ENCODE peak calls at places on chromosomes 11 and 22, in five cellular contexts. A is activated CD4-positive, alpha-beta T cell treated with anti-CD3 and anti-CD28 coated beads for 4 hours; D is activated naive CD8-positive, alpha-beta T cell treated with anti-CD3 and anti-CD28 coated beads for 36 hours; X is EL; V is NCI-H1105. B is an unnamed sample.

GRCh38 chr22:42621505-42622002 is 6.9 kb upstream of the POLDIP3 start:
- DNase-seq in X (peak), A (peak), V (peak), D (peak), B (peak)

GRCh38 chr11:76667856-76668255 is 2.7 kb downstream of the LRRC32 start:
- DNase-seq in X (no peak), D (no peak), A (no peak), V (no peak), B (no peak)

GRCh38 chr11:76796511-76797203 is 13.5 kb downstream of the TSKU start:
- DNase-seq in V (no peak), X (no peak), A (no peak), D (no peak), B (no peak)

GRCh38 chr22:42734406-42734805 is 13.7 kb upstream of the A4GALT start:
- DNase-seq in D (no peak), A (no peak), X (no peak), V (no peak), B (no peak)

GRCh38 chr11:80948781-80949180 is 1508.0 kb upstream of the TENM4 start:
- DNase-seq in X (no peak), A (no peak), D (no peak), V (no peak), B (no peak)

GRCh38 chr11:128917144-128917684 is 25.5 kb downstream of the TP53AIP1 start:
- DNase-seq in V (no peak), X (no peak), D (no peak), A (no peak), B (no peak)

GRCh38 chr11:74696932-74697687 is 34.1 kb downstream of the CHRDL2 start:
- DNase-seq in X (peak), D (no peak), V (no peak), A (no peak), B (peak)

GRCh38 chr22:17412232-17412631 is 43.0 kb downstream of the CECR2 start:
- DNase-seq in D (no peak), V (no peak), X (no peak), A (no peak), B (no peak)

GRCh38 chr11:65695459-65696241 is 16.4 kb upstream of the KAT5 start:
- DNase-seq in D (no peak), V (peak), X (no peak), A (no peak), B (no peak)

GRCh38 chr22:31287818-31288495 is 4.3 kb downstream of the PIK3IP1 start:
- DNase-seq in A (no peak), D (no peak), V (no peak), X (no peak), B (no peak)

GRCh38 chr11:95576149-95576851 is 213.3 kb downstream of the FAM76B start:
- DNase-seq in D (no peak), X (no peak), A (no peak), V (no peak), B (no peak)

GRCh38 chr22:41538583-41538982 is 5.7 kb downstream of the POLR3H start:
- DNase-seq in V (no peak), X (no peak), A (no peak), D (no peak), B (no peak)

GRCh38 chr11:119258180-119258579 is 52.0 kb downstream of the CBL start:
- DNase-seq in V (no peak), D (no peak), X (no peak), A (no peak), B (no peak)

GRCh38 chr11:40434941-40435340 is 1024.5 kb downstream of the LRRC4C start:
- DNase-seq in V (no peak), X (no peak), A (no peak), D (no peak), B (no peak)

GRCh38 chr11:96324912-96325311 is 18.1 kb downstream of the MAML2 start:
- DNase-seq in V (no peak), A (no peak), X (peak), D (no peak), B (no peak)

GRCh38 chr11:113932788-113933187 is 28.2 kb downstream of the HTR3B start:
- DNase-seq in X (no peak), D (no peak), A (no peak), V (no peak), B (no peak)

GRCh38 chr11:46506486-46506808 is 87.4 kb downstream of the AMBRA1 start:
- DNase-seq in X (no peak), D (no peak), V (no peak), A (no peak), B (no peak)

GRCh38 chr11:73376168-73376802 is at the start of gene RELT:
- DNase-seq in X (peak), D (peak), V (peak), A (peak), B (peak)

GRCh38 chr11:129895126-129896041 is at the start of gene NFRKB:
- DNase-seq in A (peak), X (peak), V (peak), D (peak), B (peak)

GRCh38 chr22:49518436-49518970 is 309.2 kb downstream of the BRD1 start:
- DNase-seq in V (no peak), X (no peak), A (no peak), D (no peak), B (no peak)

GRCh38 chr11:85464283-85464682 is 162.9 kb downstream of the DLG2 start:
- DNase-seq in A (no peak), V (no peak), X (no peak), D (no peak), B (no peak)

GRCh38 chr11:533049-533585 is 2.3 kb downstream of the HRAS start:
- DNase-seq in D (no peak), V (no peak), X (no peak), A (no peak), B (peak)

GRCh38 chr22:35480143-35480542 is 60.5 kb upstream of the RASD2 start:
- DNase-seq in D (no peak), A (no peak), V (no peak), X (peak), B (no peak)

GRCh38 chr11:7904910-7905309 is 26.2 kb downstream of the OR10A6 start:
- DNase-seq in D (no peak), V (no peak), A (no peak), X (peak), B (no peak)

GRCh38 chr11:116651098-116651756 is 121.6 kb downstream of the BUD13 start:
- DNase-seq in V (no peak), D (no peak), X (no peak), A (no peak), B (no peak)

GRCh38 chr22:20421507-20421874 is 16.1 kb downstream of the SCARF2 start:
- DNase-seq in A (no peak), V (no peak), D (no peak), X (no peak), B (no peak)

GRCh38 chr11:67398661-67399563 is 2.7 kb downstream of the PPP1CA start:
- DNase-seq in D (no peak), V (no peak), X (no peak), A (no peak), B (no peak)

GRCh38 chr11:131253142-131253884 is 117.1 kb upstream of the NTM start:
- DNase-seq in A (no peak), D (no peak), V (no peak), X (no peak), B (no peak)

GRCh38 chr22:48663297-48663696 is 1164.4 kb downstream of the BRD1 start:
- DNase-seq in X (no peak), D (no peak), V (no peak), A (no peak), B (peak)

GRCh38 chr22:41499624-41500280 is 30.8 kb downstream of the ACO2 start:
- DNase-seq in A (no peak), V (no peak), D (no peak), X (no peak), B (no peak)

GRCh38 chr11:125072210-125072960 is 9.3 kb downstream of the SLC37A2 start:
- DNase-seq in D (no peak), V (no peak), A (no peak), X (no peak), B (no peak)

GRCh38 chr11:46322759-46323158 is 24.5 kb upstream of the DGKZ start:
- DNase-seq in A (no peak), V (no peak), X (peak), D (no peak), B (no peak)

GRCh38 chr11:26947904-26948639 is 45.8 kb upstream of the FIBIN start:
- DNase-seq in V (no peak), X (peak), A (no peak), D (no peak), B (no peak)

GRCh38 chr11:20512869-20513268 is 86.5 kb upstream of the SLC6A5 start:
- DNase-seq in D (no peak), A (no peak), X (no peak), V (no peak), B (no peak)

GRCh38 chr11:46246514-46246913 is 30.9 kb upstream of the CREB3L1 start:
- DNase-seq in V (no peak), D (no peak), A (no peak), X (no peak), B (no peak)

GRCh38 chr11:72353861-72354260 is 80.5 kb downstream of the CLPB start:
- DNase-seq in V (no peak), A (no peak), X (peak), D (no peak), B (no peak)

GRCh38 chr11:76885390-76886097 is 24.8 kb downstream of the ACER3 start:
- DNase-seq in A (no peak), V (no peak), X (peak), D (peak), B (no peak)

GRCh38 chr11:118060081-118060661 is 16.7 kb upstream of the TMPRSS4 start:
- DNase-seq in X (no peak), V (no peak), D (no peak), A (no peak), B (peak)

B was measured in left ventricle myocardium superior.